ENCODE peak calls at places on chromosomes 13 and 19, in eight cellular contexts. One of them, this sample, is unnamed. For H3K4me1, the result is how much of the 10 kb centered on the place peaks cover.

GRCh38 chr13:47256618-47257017 is 359.8 kb upstream of the HTR2A start:
- DNase-seq in cardiac muscle cell: peak
- DNase-seq in neural progenitor cell: no peak
- DNase-seq in right lobe of liver: no peak
- DNase-seq in tibial nerve: no peak
- DNase-seq in Peyer's patch: no peak
- DNase-seq in left ventricle myocardium inferior: no peak
- DNase-seq in OCI-LY7: no peak
- DNase-seq in this sample: no peak

GRCh38 chr19:42401365-42402303 is 11.5 kb upstream of the CNFN start:
- DNase-seq in left ventricle myocardium inferior: peak
- DNase-seq in neural progenitor cell: peak
- DNase-seq in right lobe of liver: peak
- DNase-seq in tibial nerve: peak
- DNase-seq in cardiac muscle cell: peak
- DNase-seq in Peyer's patch: peak
- DNase-seq in OCI-LY7: peak
- DNase-seq in this sample: peak

GRCh38 chr13:23428183-23428528 is 5.3 kb downstream of the SACS start:
- DNase-seq in left ventricle myocardium inferior: no peak
- DNase-seq in tibial nerve: no peak
- DNase-seq in OCI-LY7: no peak
- DNase-seq in right lobe of liver: no peak
- DNase-seq in neural progenitor cell: no peak
- DNase-seq in Peyer's patch: no peak
- DNase-seq in cardiac muscle cell: peak
- DNase-seq in this sample: no peak

GRCh38 chr19:38122402-38123093 is 101.5 kb downstream of the DPF1 start:
- DNase-seq in cardiac muscle cell: no peak
- DNase-seq in OCI-LY7: no peak
- DNase-seq in tibial nerve: no peak
- DNase-seq in left ventricle myocardium inferior: no peak
- DNase-seq in Peyer's patch: no peak
- DNase-seq in right lobe of liver: no peak
- DNase-seq in neural progenitor cell: no peak
- DNase-seq in this sample: no peak

GRCh38 chr13:31172535-31172934 is 10.8 kb upstream of the HSPH1 start:
- DNase-seq in cardiac muscle cell: peak
- DNase-seq in left ventricle myocardium inferior: no peak
- DNase-seq in OCI-LY7: no peak
- DNase-seq in Peyer's patch: no peak
- DNase-seq in tibial nerve: no peak
- DNase-seq in right lobe of liver: no peak
- DNase-seq in neural progenitor cell: no peak
- DNase-seq in this sample: peak

GRCh38 chr19:18856385-18857126 is 24.8 kb downstream of the UPF1 start:
- DNase-seq in Peyer's patch: no peak
- DNase-seq in OCI-LY7: no peak
- DNase-seq in left ventricle myocardium inferior: no peak
- DNase-seq in right lobe of liver: peak
- DNase-seq in tibial nerve: no peak
- DNase-seq in neural progenitor cell: peak
- DNase-seq in cardiac muscle cell: peak
- DNase-seq in this sample: no peak

GRCh38 chr19:51296331-51297093 is 14.9 kb upstream of the IGLON5 start:
- DNase-seq in cardiac muscle cell: peak
- DNase-seq in right lobe of liver: no peak
- DNase-seq in OCI-LY7: no peak
- DNase-seq in neural progenitor cell: peak
- DNase-seq in Peyer's patch: no peak
- DNase-seq in left ventricle myocardium inferior: no peak
- DNase-seq in tibial nerve: no peak
- DNase-seq in this sample: no peak

GRCh38 chr13:35771898-35772297 is 295.4 kb upstream of the MAB21L1 start:
- DNase-seq in right lobe of liver: no peak
- DNase-seq in tibial nerve: no peak
- DNase-seq in Peyer's patch: no peak
- DNase-seq in left ventricle myocardium inferior: no peak
- DNase-seq in neural progenitor cell: peak
- DNase-seq in OCI-LY7: no peak
- DNase-seq in cardiac muscle cell: peak
- DNase-seq in this sample: peak

GRCh38 chr13:74586839-74587238 is 452.6 kb upstream of the KLF12 start:
- DNase-seq in Peyer's patch: no peak
- DNase-seq in left ventricle myocardium inferior: no peak
- DNase-seq in neural progenitor cell: no peak
- DNase-seq in cardiac muscle cell: no peak
- DNase-seq in tibial nerve: no peak
- DNase-seq in right lobe of liver: no peak
- DNase-seq in OCI-LY7: no peak
- DNase-seq in this sample: no peak

GRCh38 chr19:6481541-6482342 is at the start of gene DENND1C:
- DNase-seq in OCI-LY7: peak
- DNase-seq in cardiac muscle cell: peak
- DNase-seq in left ventricle myocardium inferior: no peak
- DNase-seq in neural progenitor cell: peak
- DNase-seq in right lobe of liver: no peak
- DNase-seq in tibial nerve: peak
- DNase-seq in Peyer's patch: no peak
- DNase-seq in this sample: no peak

GRCh38 chr19:6811906-6812305 is 39.4 kb downstream of the VAV1 start:
- DNase-seq in left ventricle myocardium inferior: no peak
- DNase-seq in tibial nerve: no peak
- DNase-seq in neural progenitor cell: no peak
- DNase-seq in Peyer's patch: no peak
- DNase-seq in cardiac muscle cell: peak
- DNase-seq in right lobe of liver: no peak
- DNase-seq in OCI-LY7: peak
- DNase-seq in this sample: peak

GRCh38 chr13:99303863-99304521 is 3.2 kb downstream of the GPR183 start:
- DNase-seq in cardiac muscle cell: no peak
- DNase-seq in tibial nerve: no peak
- DNase-seq in Peyer's patch: no peak
- DNase-seq in OCI-LY7: no peak
- DNase-seq in left ventricle myocardium inferior: no peak
- DNase-seq in right lobe of liver: no peak
- DNase-seq in neural progenitor cell: no peak
- DNase-seq in this sample: no peak

GRCh38 chr13:76663941-76664340 is 222.3 kb downstream of the KCTD12 start:
- DNase-seq in OCI-LY7: no peak
- DNase-seq in cardiac muscle cell: peak
- DNase-seq in tibial nerve: no peak
- DNase-seq in right lobe of liver: no peak
- DNase-seq in left ventricle myocardium inferior: no peak
- DNase-seq in neural progenitor cell: no peak
- DNase-seq in Peyer's patch: no peak
- DNase-seq in this sample: no peak
- H3K4me1 ChIP-seq in OCI-LY7: under half
- H3K4me1 ChIP-seq in cardiac muscle cell: under half
- H3K4me1 ChIP-seq in tibial nerve: under half
- H3K4me1 ChIP-seq in right lobe of liver: under half
- H3K4me1 ChIP-seq in left ventricle myocardium inferior: under half
- H3K4me1 ChIP-seq in neural progenitor cell: under half
- H3K4me1 ChIP-seq in Peyer's patch: under half
- H3K4me1 ChIP-seq in this sample: under half

GRCh38 chr19:3605361-3605760 is 1.3 kb downstream of the TBXA2R start:
- DNase-seq in left ventricle myocardium inferior: no peak
- DNase-seq in tibial nerve: no peak
- DNase-seq in right lobe of liver: no peak
- DNase-seq in cardiac muscle cell: no peak
- DNase-seq in neural progenitor cell: no peak
- DNase-seq in OCI-LY7: no peak
- DNase-seq in Peyer's patch: no peak
- DNase-seq in this sample: no peak
- H3K4me3 ChIP-seq in left ventricle myocardium inferior: peak
- H3K4me3 ChIP-seq in tibial nerve: no peak
- H3K4me3 ChIP-seq in right lobe of liver: peak
- H3K4me3 ChIP-seq in cardiac muscle cell: no peak
- H3K4me3 ChIP-seq in neural progenitor cell: no peak
- H3K4me3 ChIP-seq in OCI-LY7: no peak
- H3K4me3 ChIP-seq in Peyer's patch: peak
- H3K4me3 ChIP-seq in this sample: no peak

DNA sequence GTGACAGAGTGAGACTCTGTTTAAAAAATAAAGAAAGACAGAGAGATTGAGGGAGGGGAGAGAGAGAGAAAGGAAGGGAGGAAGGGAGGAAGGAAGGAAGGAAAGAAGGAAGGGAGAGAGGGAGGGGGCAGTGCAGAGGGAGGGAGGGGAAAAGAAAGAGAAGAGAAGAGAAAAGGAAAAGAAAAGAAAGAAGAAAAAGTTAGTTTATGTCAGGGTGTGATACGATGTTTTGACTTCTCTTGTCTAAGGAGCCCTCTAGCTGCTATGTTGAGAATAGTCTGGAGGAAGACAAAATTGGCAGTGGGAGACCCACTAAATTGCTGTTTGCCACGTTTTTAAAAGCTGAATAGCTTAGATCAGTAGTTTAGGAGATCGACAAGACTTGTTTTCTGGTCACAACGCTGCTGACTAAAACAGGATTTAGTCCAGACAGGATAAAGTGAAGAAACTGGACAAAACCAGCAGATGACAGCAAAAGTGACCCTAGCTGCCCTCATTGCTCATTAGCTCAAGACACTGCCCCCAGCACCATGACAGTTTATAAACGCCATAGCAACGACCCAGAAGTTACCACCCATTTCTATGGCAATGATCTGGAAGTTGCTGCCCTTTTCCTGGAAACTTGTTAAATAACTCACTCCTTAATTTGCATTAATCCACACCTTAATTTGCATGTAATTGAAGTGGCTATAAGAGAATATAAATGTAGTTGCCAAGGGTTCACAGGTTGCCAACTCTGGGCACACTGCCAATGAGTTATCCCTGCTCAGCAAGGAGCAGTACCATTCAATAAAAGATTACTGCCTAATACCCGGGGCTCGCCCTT is 11.1 kb downstream of the TEX101 start:
- DNase-seq in left ventricle myocardium inferior: no peak
- DNase-seq in right lobe of liver: peak
- DNase-seq in neural progenitor cell: peak
- DNase-seq in OCI-LY7: peak
- DNase-seq in cardiac muscle cell: peak
- DNase-seq in Peyer's patch: peak
- DNase-seq in tibial nerve: no peak
- DNase-seq in this sample: peak
- TF ChIP-seq CTCF in left ventricle myocardium inferior: no peak
- TF ChIP-seq CTCF in right lobe of liver: peak
- TF ChIP-seq CTCF in neural progenitor cell: peak
- TF ChIP-seq CTCF in OCI-LY7: peak
- TF ChIP-seq CTCF in cardiac muscle cell: peak
- TF ChIP-seq CTCF in Peyer's patch: peak
- TF ChIP-seq CTCF in tibial nerve: peak
- TF ChIP-seq CTCF in this sample: peak

GRCh38 chr19:55674841-55675660 is at the start of gene EPN1:
- DNase-seq in left ventricle myocardium inferior: peak
- DNase-seq in Peyer's patch: peak
- DNase-seq in neural progenitor cell: peak
- DNase-seq in cardiac muscle cell: peak
- DNase-seq in tibial nerve: peak
- DNase-seq in OCI-LY7: peak
- DNase-seq in right lobe of liver: peak
- DNase-seq in this sample: peak
- H3K4me1 ChIP-seq in left ventricle myocardium inferior: half or more
- H3K4me1 ChIP-seq in Peyer's patch: half or more
- H3K4me1 ChIP-seq in neural progenitor cell: under half
- H3K4me1 ChIP-seq in cardiac muscle cell: under half
- H3K4me1 ChIP-seq in tibial nerve: half or more
- H3K4me1 ChIP-seq in OCI-LY7: half or more
- H3K4me1 ChIP-seq in right lobe of liver: under half
- H3K4me1 ChIP-seq in this sample: under half